ENCODE peak calls at places on chromosomes 5 and 9, in four cellular contexts. One of them, this sample, is unnamed.

GRCh38 chr5:154288145-154288544 is 97.6 kb downstream of the GALNT10 start:
- DNase-seq in CD8-positive, alpha-beta T cell: no peak
- DNase-seq in RWPE1: no peak
- DNase-seq in brain microvascular endothelial cell: peak; percentile 33
- DNase-seq in this sample: no peak

GRCh38 chr9:117737721-117738226 is 33.6 kb downstream of the TLR4 start:
- DNase-seq in CD8-positive, alpha-beta T cell: no peak
- DNase-seq in RWPE1: no peak
- DNase-seq in brain microvascular endothelial cell: no peak
- DNase-seq in this sample: no peak

GRCh38 chr5:179311091-179311470 is 34.2 kb downstream of the ADAMTS2 start:
- DNase-seq in CD8-positive, alpha-beta T cell: no peak
- DNase-seq in RWPE1: no peak
- DNase-seq in brain microvascular endothelial cell: no peak
- DNase-seq in this sample: no peak

GRCh38 chr5:173454381-173454763 is 126.2 kb upstream of the STC2 start:
- DNase-seq in CD8-positive, alpha-beta T cell: no peak
- DNase-seq in RWPE1: peak; percentile 24
- DNase-seq in brain microvascular endothelial cell: peak; percentile 89
- DNase-seq in this sample: no peak

GRCh38 chr5:33890633-33891032 is 1.2 kb downstream of the ADAMTS12 start:
- DNase-seq in CD8-positive, alpha-beta T cell: no peak
- DNase-seq in RWPE1: no peak
- DNase-seq in brain microvascular endothelial cell: peak; percentile 47
- DNase-seq in this sample: no peak

GRCh38 chr5:75672616-75673015 is 44.6 kb downstream of the POC5 start:
- DNase-seq in CD8-positive, alpha-beta T cell: no peak
- DNase-seq in RWPE1: no peak
- DNase-seq in brain microvascular endothelial cell: no peak
- DNase-seq in this sample: no peak

GRCh38 chr5:133519191-133519590 is 93.2 kb downstream of the FSTL4 start:
- DNase-seq in CD8-positive, alpha-beta T cell: no peak
- DNase-seq in RWPE1: no peak
- DNase-seq in brain microvascular endothelial cell: no peak
- DNase-seq in this sample: no peak

GRCh38 chr9:28464817-28465216 is 891.5 kb upstream of the C9orf72 start:
- DNase-seq in CD8-positive, alpha-beta T cell: no peak
- DNase-seq in RWPE1: no peak
- DNase-seq in brain microvascular endothelial cell: no peak
- DNase-seq in this sample: no peak

GRCh38 chr5:168302785-168303184 is 11.3 kb downstream of the WWC1 start:
- DNase-seq in CD8-positive, alpha-beta T cell: no peak
- DNase-seq in RWPE1: no peak
- DNase-seq in brain microvascular endothelial cell: no peak
- DNase-seq in this sample: no peak

GRCh38 chr9:80242022-80242421 is 670.3 kb downstream of the TLE4 start:
- DNase-seq in CD8-positive, alpha-beta T cell: no peak
- DNase-seq in RWPE1: peak; percentile 24
- DNase-seq in brain microvascular endothelial cell: no peak
- DNase-seq in this sample: no peak

GRCh38 chr9:110049699-110050450 is 158.1 kb downstream of the C9orf152 start:
- DNase-seq in CD8-positive, alpha-beta T cell: no peak
- DNase-seq in RWPE1: peak; percentile 50
- DNase-seq in brain microvascular endothelial cell: no peak
- DNase-seq in this sample: no peak

GRCh38 chr9:2565676-2566340 is 55.8 kb upstream of the VLDLR start:
- DNase-seq in CD8-positive, alpha-beta T cell: no peak
- DNase-seq in RWPE1: no peak
- DNase-seq in brain microvascular endothelial cell: no peak
- DNase-seq in this sample: no peak

GRCh38 chr9:69317894-69318293 is 7.1 kb upstream of the ENTREP1 start:
- DNase-seq in CD8-positive, alpha-beta T cell: no peak
- DNase-seq in RWPE1: no peak
- DNase-seq in brain microvascular endothelial cell: no peak
- DNase-seq in this sample: no peak

GRCh38 chr5:77280036-77280435 is 69.6 kb downstream of the PDE8B start:
- DNase-seq in CD8-positive, alpha-beta T cell: no peak
- DNase-seq in RWPE1: no peak
- DNase-seq in brain microvascular endothelial cell: no peak
- DNase-seq in this sample: no peak

GRCh38 chr5:35513612-35514011 is 104.1 kb upstream of the SPEF2 start:
- DNase-seq in CD8-positive, alpha-beta T cell: no peak
- DNase-seq in RWPE1: no peak
- DNase-seq in brain microvascular endothelial cell: no peak
- DNase-seq in this sample: no peak

GRCh38 chr5:43066799-43067741 is 27.0 kb upstream of the ANXA2R start:
- DNase-seq in CD8-positive, alpha-beta T cell: peak; percentile 85
- DNase-seq in RWPE1: peak; percentile 69
- DNase-seq in brain microvascular endothelial cell: peak; percentile 84
- DNase-seq in this sample: peak; percentile 93

GRCh38 chr5:157059891-157060290 is 975 bp upstream of the HAVCR1 start:
- DNase-seq in CD8-positive, alpha-beta T cell: no peak
- DNase-seq in RWPE1: no peak
- DNase-seq in brain microvascular endothelial cell: no peak
- DNase-seq in this sample: no peak

This sample was measured in neuronal stem cell.